ENCODE peak calls at places on chromosome 19, in nine cellular contexts. N is breast epithelium; Y is right atrium auricular region; F is pancreas; S is NCI-H1092 treated with DMSO at 0.1 percent for 48 hours; W is epithelial cell of esophagus; G is AG09309; C is COLO829; T is activated CD4-positive, alpha-beta T cell treated with anti-CD3 and anti-CD28 coated beads for 48 hours. E is an unnamed sample.

GRCh38 chr19:1223018-1223855 is 14.6 kb downstream of the CBARP start:
- DNase-seq in S (no peak), T (peak; percentile 52), F (peak; percentile 83), C (no peak), N (no peak), W (peak; percentile 56), G (no peak), Y (no peak), E (peak; percentile 35)

GRCh38 chr19:1052349-1052967 is 12.6 kb downstream of the ABCA7 start:
- DNase-seq in F (no peak), S (no peak), W (no peak), T (no peak), Y (no peak), C (no peak), G (no peak), N (no peak), E (no peak)

GRCh38 chr19:35935911-35936737 is at the start of gene LRFN3:
- DNase-seq in Y (peak; percentile 79), G (no peak), W (peak; percentile 83), N (peak; percentile 32), C (peak; percentile 65), F (peak; percentile 86), T (peak; percentile 74), S (peak; percentile 63), E (peak; percentile 72)

GRCh38 chr19:920051-920857 is 3.1 kb downstream of the KISS1R start:
- DNase-seq in F (peak; percentile 88), S (peak; percentile 39), W (peak; percentile 42), G (no peak), C (no peak), Y (no peak), T (peak; percentile 77), N (no peak), E (peak; percentile 51)

GRCh38 chr19:7718668-7719067 is 13.2 kb downstream of the CLEC4G start:
- DNase-seq in T (no peak), C (no peak), G (no peak), W (no peak), N (no peak), F (no peak), S (no peak), Y (no peak), E (no peak)

GRCh38 chr19:42272535-42272897 is 3.5 kb downstream of the CIC start:
- DNase-seq in S (no peak), C (no peak), N (peak; percentile 19), Y (no peak), W (no peak), F (peak; percentile 78), G (no peak), T (no peak), E (no peak)

GRCh38 chr19:7196721-7197168 is 97.5 kb downstream of the INSR start:
- DNase-seq in C (no peak), F (no peak), S (no peak), W (no peak), Y (peak; percentile 71), T (no peak), G (no peak), N (no peak), E (peak; percentile 64)

GRCh38 chr19:16943942-16944625 is 55.3 kb downstream of the F2RL3 start:
- DNase-seq in F (no peak), G (no peak), W (no peak), S (no peak), T (no peak), N (no peak), C (no peak), Y (no peak), E (no peak)

GRCh38 chr19:47274891-47275865 is 493 bp downstream of the INAFM1 start:
- DNase-seq in S (no peak), G (no peak), N (no peak), T (peak; percentile 26), C (no peak), Y (peak; percentile 65), W (no peak), F (peak; percentile 90), E (no peak)

GRCh38 chr19:46192990-46193650 is 36.4 kb upstream of the IGFL1 start:
- DNase-seq in N (peak; percentile 65), Y (peak; percentile 80), W (peak; percentile 92), G (peak; percentile 27), S (no peak), F (no peak), C (peak; percentile 34), T (peak; percentile 36), E (peak; percentile 97)

E was measured in trophoblast cell.